ENCODE peak calls at places on chromosomes 16 and 17, in five cellular contexts. One of them, this sample, is unnamed.

GRCh38 chr17:68662037-68662432 is 60.9 kb upstream of the FAM20A start:
- DNase-seq in AG10803: no peak
- DNase-seq in NCI-H524: no peak
- DNase-seq in nucleus accumbens: no peak
- DNase-seq in iris pigment epithelial cell: no peak
- DNase-seq in this sample: no peak

GRCh38 chr16:64094992-64095579 is 1026.8 kb downstream of the CDH11 start:
- DNase-seq in NCI-H524: no peak
- DNase-seq in iris pigment epithelial cell: peak; percentile 35
- DNase-seq in AG10803: peak; percentile 83
- DNase-seq in nucleus accumbens: no peak
- DNase-seq in this sample: peak; percentile 33

GRCh38 chr17:17844500-17844899 is 7.7 kb upstream of the SREBF1 start:
- DNase-seq in iris pigment epithelial cell: no peak
- DNase-seq in NCI-H524: no peak
- DNase-seq in AG10803: no peak
- DNase-seq in nucleus accumbens: peak; percentile 76
- DNase-seq in this sample: no peak

GRCh38 chr16:15491430-15491829 is 57.0 kb downstream of the BMERB1 start:
- DNase-seq in iris pigment epithelial cell: no peak
- DNase-seq in nucleus accumbens: no peak
- DNase-seq in AG10803: no peak
- DNase-seq in NCI-H524: no peak
- DNase-seq in this sample: no peak

GRCh38 chr17:19718613-19719364 is 2.4 kb upstream of the SLC47A2 start:
- DNase-seq in AG10803: no peak
- DNase-seq in NCI-H524: no peak
- DNase-seq in nucleus accumbens: no peak
- DNase-seq in iris pigment epithelial cell: no peak
- DNase-seq in this sample: no peak

GRCh38 chr16:80954985-80955384 is 51.7 kb downstream of the CMC2 start:
- DNase-seq in AG10803: no peak
- DNase-seq in iris pigment epithelial cell: no peak
- DNase-seq in NCI-H524: no peak
- DNase-seq in nucleus accumbens: no peak
- DNase-seq in this sample: no peak

GRCh38 chr16:75402821-75403475 is 30.4 kb downstream of the CFDP1 start:
- DNase-seq in AG10803: peak; percentile 49
- DNase-seq in nucleus accumbens: no peak
- DNase-seq in NCI-H524: no peak
- DNase-seq in iris pigment epithelial cell: peak; percentile 66
- DNase-seq in this sample: peak; percentile 60

GRCh38 chr17:67253379-67253778 is 8.4 kb upstream of the HELZ start:
- DNase-seq in NCI-H524: no peak
- DNase-seq in AG10803: no peak
- DNase-seq in nucleus accumbens: no peak
- DNase-seq in iris pigment epithelial cell: peak; percentile 74
- DNase-seq in this sample: peak; percentile 40

GRCh38 chr17:82213251-82214011 is 789 bp upstream of the CCDC57 start:
- DNase-seq in iris pigment epithelial cell: peak; percentile 85
- DNase-seq in nucleus accumbens: peak; percentile 62
- DNase-seq in AG10803: peak; percentile 82
- DNase-seq in NCI-H524: no peak
- DNase-seq in this sample: peak; percentile 89

GRCh38 chr16:78478267-78478821 is 378.9 kb downstream of the WWOX start:
- DNase-seq in iris pigment epithelial cell: no peak
- DNase-seq in NCI-H524: no peak
- DNase-seq in AG10803: no peak
- DNase-seq in nucleus accumbens: no peak
- DNase-seq in this sample: no peak